ENCODE peak calls at places on chromosomes 7 and 10, in seven cellular contexts. S, E, A, O, X, L and J are unnamed samples.
A peak's percentile ranks its signal among the peaks of the same experiment; 100 is the strongest.

GRCh38 chr7:152383341-152384234 is 52.2 kb downstream of the KMT2C start:
- DNase-seq in L (no peak), X (no peak), E (peak; percentile 89), S (peak; percentile 93), O (peak; percentile 40), A (no peak), J (peak; percentile 86)

GRCh38 chr10:34655286-34656170 is 159.6 kb downstream of the PARD3 start:
- DNase-seq in X (peak; percentile 61), S (peak; percentile 87), L (no peak), A (no peak), O (peak; percentile 66), E (peak; percentile 86), J (peak; percentile 81)

GRCh38 chr7:29843106-29843505 is 36.8 kb downstream of the WIPF3 start:
- DNase-seq in X (peak; percentile 9), L (no peak), A (no peak), E (no peak), O (no peak), S (no peak), J (no peak)

GRCh38 chr10:92173996-92174395 is 116.9 kb downstream of the CPEB3 start:
- DNase-seq in L (no peak), X (no peak), O (no peak), E (no peak), S (no peak), A (no peak), J (no peak)

GRCh38 chr10:72763201-72763600 is 71.3 kb downstream of the MCU start:
- DNase-seq in X (no peak), L (no peak), E (no peak), A (no peak), O (no peak), S (no peak), J (no peak)

GRCh38 chr10:17387861-17388503 is 66.4 kb downstream of the ST8SIA6 start:
- DNase-seq in L (no peak), S (peak; percentile 8), E (peak; percentile 24), X (no peak), O (no peak), A (no peak), J (no peak)

GRCh38 chr7:104978460-104978859 is 35.5 kb upstream of the KMT2E start:
- DNase-seq in E (peak; percentile 52), A (no peak), L (no peak), O (no peak), S (no peak), X (no peak), J (peak; percentile 56)

GRCh38 chr7:111370002-111370401 is 192.3 kb downstream of the IMMP2L start:
- DNase-seq in A (no peak), X (no peak), O (no peak), S (no peak), E (no peak), L (no peak), J (no peak)

GRCh38 chr10:97517778-97518561 is 19.2 kb downstream of the UBTD1 start:
- DNase-seq in X (no peak), L (no peak), O (no peak), A (no peak), E (no peak), S (no peak), J (peak; percentile 10)

GRCh38 chr7:99789441-99790070 is 5.6 kb upstream of the CYP3A4 start:
- DNase-seq in E (no peak), L (no peak), S (no peak), O (no peak), A (no peak), X (no peak), J (no peak)

GRCh38 chr7:108067844-108068243 is 62.3 kb downstream of the LAMB4 start:
- DNase-seq in E (no peak), A (no peak), X (no peak), L (no peak), O (no peak), S (no peak), J (no peak)

GRCh38 chr10:24513155-24513554 is 210.5 kb downstream of the ARHGAP21 start:
- DNase-seq in O (peak; percentile 23), A (no peak), X (no peak), S (peak; percentile 62), L (no peak), E (peak; percentile 37), J (peak; percentile 2)

GRCh38 chr7:105963038-105963667 is at the start of gene CDHR3:
- DNase-seq in S (no peak), L (no peak), X (no peak), A (no peak), E (no peak), O (no peak), J (no peak)

GRCh38 chr7:144057954-144058353 is 9.2 kb downstream of the OR2A5 start:
- DNase-seq in A (no peak), O (peak; percentile 26), S (peak; percentile 68), X (no peak), L (no peak), E (no peak), J (peak; percentile 79)

GRCh38 chr7:144069511-144069910 is at the start of gene OR2A25:
- DNase-seq in A (no peak), L (no peak), S (no peak), O (no peak), X (no peak), E (no peak), J (no peak)

DNA sequence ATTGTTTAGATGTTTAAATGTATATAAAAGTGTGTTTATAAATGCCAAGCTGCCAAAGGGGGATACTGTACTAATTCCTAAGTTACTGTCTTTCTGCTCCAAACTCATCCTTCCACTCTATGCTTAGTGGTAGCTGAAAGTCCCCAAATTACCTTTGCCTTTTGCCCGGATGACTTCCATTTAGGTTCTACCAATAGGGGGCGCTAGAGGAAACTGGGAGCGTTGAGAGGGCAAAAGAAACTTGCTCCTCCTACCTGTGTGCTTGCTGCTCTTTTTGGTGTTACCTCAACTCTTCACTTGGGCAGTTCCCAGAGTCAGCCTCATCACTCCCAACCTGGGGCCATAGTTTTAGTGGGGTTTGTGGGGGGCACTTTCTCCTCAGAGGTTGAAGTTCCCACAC is 5.9 kb upstream of the OR2A25 start:
- DNase-seq in S (no peak), L (no peak), X (no peak), A (no peak), E (no peak), O (peak; percentile 64), J (no peak)
- TF ChIP-seq CTCF in S (peak; percentile 51), L (no peak), X (peak; percentile 44), A (no peak), E (peak; percentile 2), O (peak; percentile 78), J (peak; percentile 37)

GRCh38 chr7:21722371-21722770 is 179.5 kb downstream of the DNAH11 start:
- DNase-seq in E (no peak), X (no peak), O (peak; percentile 1), S (peak; percentile 2), A (no peak), L (no peak), J (no peak)
- TF ChIP-seq CTCF in E (peak; percentile 24), X (peak; percentile 54), O (no peak), S (peak; percentile 20), A (peak; percentile 8), L (peak; percentile 9), J (peak; percentile 17)

GRCh38 chr7:30983914-30984247 is 20.1 kb downstream of the GHRHR start:
- DNase-seq in X (no peak), S (no peak), E (no peak), A (no peak), O (no peak), L (no peak), J (no peak)
- TF ChIP-seq CTCF in X (no peak), S (no peak), E (no peak), A (no peak), O (no peak), L (no peak), J (no peak)

GRCh38 chr7:159030490-159031134 is 114.1 kb downstream of the VIPR2 start:
- DNase-seq in X (peak; percentile 61), L (peak; percentile 62), S (no peak), A (peak; percentile 60), E (no peak), O (peak; percentile 87), J (peak; percentile 23)
- TF ChIP-seq CTCF in X (peak; percentile 62), L (peak; percentile 34), S (peak; percentile 38), A (peak; percentile 46), E (peak; percentile 17), O (peak; percentile 59), J (peak; percentile 26)

DNA sequence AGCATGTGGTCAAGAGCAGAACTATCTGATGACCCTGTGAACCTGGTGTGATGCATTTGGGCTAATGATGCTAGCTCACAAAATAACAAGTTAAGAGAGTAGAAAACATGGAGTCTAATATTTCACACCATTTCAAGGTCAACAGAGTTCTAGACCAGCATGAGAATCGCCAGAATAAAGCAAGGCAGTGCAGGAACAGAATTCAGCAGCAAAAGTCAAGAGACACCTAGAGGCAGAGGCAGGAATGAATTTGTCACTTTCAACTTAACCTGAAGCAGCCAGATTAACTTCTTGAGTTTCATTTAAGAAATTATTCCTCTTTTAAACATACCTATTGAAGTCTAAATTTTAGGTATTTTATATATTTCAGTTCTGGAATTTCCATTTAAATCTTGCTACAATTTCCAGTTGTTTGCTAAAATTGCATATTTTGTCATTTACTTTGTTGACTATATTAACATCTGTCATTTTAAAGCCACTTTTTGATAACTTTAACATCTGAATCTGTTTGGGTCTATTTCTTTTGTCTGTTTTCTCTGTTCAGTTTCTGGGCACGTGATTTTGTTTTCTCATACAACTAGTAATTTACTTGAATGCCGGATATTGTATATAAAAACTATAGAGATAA is 44.2 kb upstream of the PRSS58 start:
- DNase-seq in E (peak; percentile 16), A (no peak), X (no peak), O (peak; percentile 12), L (no peak), S (peak; percentile 45), J (no peak)
- TF ChIP-seq CTCF in E (peak; percentile 62), A (no peak), X (peak; percentile 64), O (peak; percentile 42), L (peak; percentile 41), S (peak; percentile 70), J (peak; percentile 39)

DNA sequence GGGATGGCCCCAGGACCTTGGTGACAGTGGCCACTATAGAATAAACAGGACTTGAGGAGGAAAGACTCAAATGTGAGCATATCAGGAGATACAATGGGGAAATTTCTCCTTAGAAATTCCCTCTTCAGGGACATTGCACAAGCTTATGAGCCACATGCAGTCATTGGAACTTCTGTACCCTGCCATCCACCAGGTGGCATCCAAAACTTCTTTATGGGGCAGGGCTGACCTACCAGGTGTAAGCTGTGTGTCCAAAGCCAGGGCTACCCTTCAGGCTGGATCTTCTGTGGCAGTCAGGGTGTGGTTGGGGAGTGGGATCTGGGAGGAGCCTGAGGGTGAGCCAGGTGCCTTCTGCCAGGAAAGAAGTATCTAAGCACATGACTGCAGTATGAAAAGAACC is 36.6 kb upstream of the LRRC18 start:
- DNase-seq in E (peak; percentile 16), A (no peak), S (peak; percentile 33), L (no peak), X (no peak), O (peak; percentile 32), J (peak; percentile 18)
- TF ChIP-seq CTCF in E (peak; percentile 13), A (peak; percentile 22), S (peak; percentile 42), L (peak; percentile 32), X (peak; percentile 20), O (peak; percentile 45), J (peak; percentile 22)

GRCh38 chr7:91051966-91052365 is 212.3 kb upstream of the FZD1 start:
- DNase-seq in O (no peak), L (no peak), E (no peak), S (no peak), X (no peak), A (no peak), J (no peak)

GRCh38 chr7:91054374-91054773 is 209.9 kb upstream of the FZD1 start:
- DNase-seq in S (peak; percentile 21), X (no peak), E (no peak), L (no peak), A (no peak), O (no peak), J (peak; percentile 67)

GRCh38 chr7:91050677-91051076 is 213.6 kb upstream of the FZD1 start:
- DNase-seq in X (no peak), E (peak; percentile 16), O (no peak), A (no peak), S (peak; percentile 37), L (no peak), J (peak; percentile 41)

GRCh38 chr7:91055219-91055618 is 209.0 kb upstream of the FZD1 start:
- DNase-seq in O (no peak), E (no peak), X (no peak), L (no peak), S (no peak), A (no peak), J (no peak)
- TF ChIP-seq CTCF in O (no peak), E (no peak), X (peak; percentile 33), L (no peak), S (no peak), A (no peak), J (peak; percentile 3)